ENCODE peak calls at places on chromosome 9, in six cellular contexts. R is HCT116; V is sigmoid colon; S is foreskin keratinocyte; G is CD4-positive, alpha-beta memory T cell; A is aorta. M is an unnamed sample. For H3K4me1, the result is how much of the 10 kb centered on the place peaks cover.

GRCh38 chr9:83432104-83432627 is 106.0 kb downstream of the FRMD3 start:
- DNase-seq in R (no peak), V (peak), S (no peak), G (no peak), A (peak), M (peak)

GRCh38 chr9:129287595-129288305 is 109.7 kb upstream of the IER5L start:
- DNase-seq in R (no peak), V (peak), S (no peak), G (no peak), A (peak), M (no peak)

GRCh38 chr9:91192379-91192775 is 169.3 kb downstream of the AUH start:
- DNase-seq in R (no peak), V (no peak), S (no peak), G (no peak), A (no peak), M (no peak)

GRCh38 chr9:115262477-115262876 is 144.5 kb upstream of the TNC start:
- DNase-seq in R (peak), V (peak), S (peak), G (no peak), A (no peak), M (no peak)

GRCh38 chr9:137784641-137785513 is 92.7 kb upstream of the CACNA1B start:
- DNase-seq in R (no peak), V (peak), S (no peak), G (no peak), A (peak), M (no peak)

GRCh38 chr9:5428172-5428571 is 9.6 kb downstream of the PLGRKT start:
- DNase-seq in R (no peak), V (no peak), S (no peak), G (no peak), A (no peak), M (no peak)

GRCh38 chr9:129126789-129127618 is 15.8 kb downstream of the PTPA start:
- DNase-seq in R (no peak), V (no peak), S (no peak), G (no peak), A (no peak), M (no peak)

GRCh38 chr9:96686638-96687335 is 31.7 kb upstream of the PRXL2C start:
- DNase-seq in R (no peak), V (peak), S (peak), G (peak), A (peak), M (peak)

GRCh38 chr9:21015122-21015815 is 16.2 kb downstream of the HACD4 start:
- DNase-seq in R (no peak), V (no peak), S (peak), G (no peak), A (no peak), M (no peak)

GRCh38 chr9:36451949-36452348 is 51.9 kb upstream of the RNF38 start:
- DNase-seq in R (no peak), V (no peak), S (no peak), G (no peak), A (no peak), M (no peak)

GRCh38 chr9:79189511-79189924 is 382.2 kb upstream of the TLE4 start:
- DNase-seq in R (no peak), V (no peak), S (peak), G (no peak), A (no peak), M (no peak)

GRCh38 chr9:34085581-34086500 is 37.2 kb upstream of the UBAP2 start:
- DNase-seq in R (no peak), V (peak), S (no peak), G (no peak), A (no peak), M (no peak)

GRCh38 chr9:82090041-82090440 is 101.5 kb downstream of the SPATA31D1 start:
- DNase-seq in R (no peak), V (no peak), S (no peak), G (no peak), A (no peak), M (no peak)

GRCh38 chr9:136312436-136312835 is 8.5 kb upstream of the CCDC187 start:
- DNase-seq in R (no peak), V (no peak), S (no peak), G (peak), A (no peak), M (no peak)

GRCh38 chr9:124834586-124834985 is 18.7 kb upstream of the WDR38 start:
- DNase-seq in R (peak), V (no peak), S (peak), G (no peak), A (no peak), M (no peak)

GRCh38 chr9:16138961-16139441 is 586.2 kb downstream of the CCDC171 start:
- DNase-seq in R (no peak), V (no peak), S (no peak), G (no peak), A (peak), M (no peak)

GRCh38 chr9:113568081-113568435 is 104.5 kb downstream of the RGS3 start:
- DNase-seq in R (no peak), V (peak), S (no peak), G (no peak), A (no peak), M (no peak)

GRCh38 chr9:113569472-113570060 is 106.0 kb downstream of the RGS3 start:
- DNase-seq in R (no peak), V (peak), S (no peak), G (no peak), A (no peak), M (no peak)

GRCh38 chr9:113570749-113571711 is 107.5 kb downstream of the RGS3 start:
- DNase-seq in R (no peak), V (peak), S (no peak), G (no peak), A (peak), M (no peak)

GRCh38 chr9:113568481-113569321 is 105.2 kb downstream of the RGS3 start:
- DNase-seq in R (no peak), V (peak), S (no peak), G (no peak), A (peak), M (no peak)

DNA sequence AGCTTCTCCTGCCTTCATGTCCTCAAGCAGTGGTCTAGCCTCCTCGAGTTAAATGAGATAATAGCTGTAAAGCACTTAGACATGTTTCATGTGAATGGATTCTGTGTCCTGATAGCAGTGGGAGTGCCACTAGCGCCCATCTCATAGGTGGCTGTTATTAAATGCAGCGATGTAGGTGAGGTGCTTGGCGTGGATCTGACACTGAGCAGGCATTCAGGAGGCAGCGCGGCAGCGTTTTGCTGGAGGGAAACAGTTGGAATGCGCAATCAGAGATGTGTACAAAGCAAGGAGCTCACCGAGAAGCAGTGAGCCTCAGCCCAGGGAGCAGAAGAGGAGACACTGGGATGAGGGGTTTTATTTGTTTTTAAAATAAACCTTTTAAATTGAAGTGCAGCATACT is 106.6 kb downstream of the RGS3 start:
- DNase-seq in R (no peak), V (peak), S (no peak), G (no peak), A (peak), M (no peak)
- H3K4me1 ChIP-seq in R (under half), V (under half), S (under half), G (under half), A (under half), M (under half)

DNA sequence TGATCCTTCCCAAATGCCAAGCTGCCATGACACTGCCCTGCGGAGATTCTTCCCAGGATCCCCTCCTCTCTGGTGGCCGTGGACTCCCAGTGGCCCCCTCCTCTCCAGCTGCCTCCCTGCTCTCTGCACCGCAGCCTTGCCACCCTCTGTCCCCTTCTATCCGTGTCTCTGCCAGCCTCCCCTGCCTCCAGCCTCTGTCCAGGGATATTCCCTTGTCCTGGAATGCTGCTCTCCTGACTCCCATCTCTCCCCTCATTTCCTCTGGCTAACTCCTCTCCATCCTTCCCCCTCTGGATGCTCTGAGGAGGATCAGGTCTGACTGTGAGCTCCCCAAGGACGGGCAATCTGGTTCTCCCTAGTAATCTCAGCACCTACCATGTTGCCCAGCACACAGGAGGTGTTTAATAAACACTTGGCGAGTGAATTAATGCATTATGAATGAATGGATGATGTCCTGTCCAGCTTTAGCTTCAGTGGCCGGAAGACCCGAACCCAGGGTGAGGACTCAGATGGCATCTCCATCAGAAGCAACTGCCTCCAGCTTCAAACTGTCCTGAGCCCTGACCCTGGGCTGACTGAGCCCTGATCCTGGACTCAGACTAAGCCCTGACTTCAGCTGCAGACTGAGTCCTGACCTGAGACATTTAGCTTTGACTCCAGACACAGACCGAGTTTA is 7.5 kb upstream of the CRB2 start:
- DNase-seq in R (no peak), V (no peak), S (no peak), G (no peak), A (no peak), M (no peak)
- H3K4me1 ChIP-seq in R (under half), V (under half), S (under half), G (under half), A (under half), M (under half)

DNA sequence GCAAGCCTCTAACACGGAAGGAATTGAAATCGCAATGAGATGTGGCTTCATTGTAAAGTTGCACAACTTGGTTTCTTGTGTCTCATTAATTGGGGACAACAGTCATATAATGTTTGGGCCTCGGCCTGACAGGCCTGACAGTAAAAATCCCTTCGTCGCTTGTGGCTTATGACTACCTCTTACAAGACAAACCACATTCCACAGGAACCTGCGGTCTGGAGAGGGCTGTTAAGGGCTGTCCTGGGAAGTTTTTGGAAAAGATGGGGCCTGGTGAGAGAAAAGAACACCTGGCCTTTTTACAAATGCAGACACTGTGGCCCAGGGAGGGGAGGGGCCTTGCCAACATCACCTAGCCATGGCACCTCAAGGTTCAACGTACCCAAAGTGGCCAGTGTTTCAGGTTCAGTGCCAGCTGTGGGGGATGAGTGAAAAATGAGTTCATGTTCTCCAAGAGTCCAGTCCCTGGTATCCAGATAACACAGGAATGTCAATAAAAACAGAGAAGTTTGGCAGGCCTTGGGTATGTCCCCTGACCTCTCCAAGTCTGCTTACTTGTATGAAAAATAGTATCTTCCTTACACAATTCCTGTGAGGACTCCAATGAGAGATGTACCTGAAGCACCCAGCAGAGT is 22.2 kb downstream of the SHB start:
- DNase-seq in R (peak), V (no peak), S (peak), G (no peak), A (peak), M (no peak)
- H3K4me1 ChIP-seq in R (under half), V (under half), S (half or more), G (under half), A (under half), M (under half)

GRCh38 chr9:14198544-14199510 is 115.1 kb downstream of the NFIB start:
- DNase-seq in R (no peak), V (peak), S (no peak), G (no peak), A (no peak), M (no peak)
- H3K4me1 ChIP-seq in R (under half), V (under half), S (under half), G (under half), A (under half), M (under half)

DNA sequence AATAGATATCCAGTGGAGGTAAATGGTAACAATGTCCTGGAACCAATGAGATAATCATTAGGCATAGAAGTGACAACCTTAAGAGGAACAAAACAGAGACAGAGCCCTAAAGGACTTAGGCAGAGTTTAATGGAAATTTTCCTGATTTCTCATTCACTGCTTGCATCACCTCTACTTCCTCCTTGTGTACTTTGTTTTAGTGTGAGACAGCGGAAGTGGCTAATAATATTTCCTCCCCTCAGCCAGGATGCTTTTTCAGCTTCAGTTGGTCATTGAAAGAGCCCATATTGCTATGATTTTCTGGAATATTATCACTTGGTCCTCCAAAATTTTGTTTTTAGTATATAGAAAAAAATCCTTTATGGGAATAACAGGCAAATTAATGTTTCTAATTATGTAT is 153.4 kb upstream of the MPDZ start:
- DNase-seq in R (no peak), V (no peak), S (peak), G (no peak), A (no peak), M (no peak)
- H3K4me1 ChIP-seq in R (under half), V (under half), S (under half), G (under half), A (under half), M (under half)

GRCh38 chr9:134548185-134548584 is 93.4 kb upstream of the COL5A1 start:
- DNase-seq in R (no peak), V (peak), S (no peak), G (no peak), A (peak), M (no peak)
- H3K4me1 ChIP-seq in R (under half), V (under half), S (under half), G (under half), A (under half), M (under half)

GRCh38 chr9:110984890-110985437 is 53.3 kb downstream of the LPAR1 start:
- DNase-seq in R (no peak), V (no peak), S (no peak), G (no peak), A (no peak), M (no peak)
- H3K4me1 ChIP-seq in R (under half), V (under half), S (under half), G (under half), A (under half), M (under half)